ENCODE peak calls at places on chromosomes 6 and 20, in four cellular contexts. D is HCT116, B is pancreas, O is Panc1. P is an unnamed sample.
A peak's percentile ranks its signal among the peaks of the same experiment; 100 is the strongest.

GRCh38 chr6:142377112-142377848 is 75.5 kb downstream of the ADGRG6 start:
- DNase-seq in O (no peak), D (peak; percentile 58), B (no peak), P (no peak)

GRCh38 chr6:157157228-157157627 is 166.1 kb downstream of the TMEM242 start:
- DNase-seq in B (no peak), D (no peak), O (no peak), P (no peak)

GRCh38 chr6:134624781-134625180 is 306.9 kb upstream of the SGK1 start:
- DNase-seq in D (no peak), B (no peak), O (no peak), P (no peak)

GRCh38 chr6:165643015-165643414 is 20.0 kb downstream of the PDE10A start:
- DNase-seq in B (no peak), O (no peak), D (no peak), P (no peak)

GRCh38 chr6:166556336-166556735 is 30.1 kb downstream of the RAMACL start:
- DNase-seq in B (no peak), D (no peak), O (no peak), P (no peak)

GRCh38 chr6:85600713-85601313 is 7.2 kb upstream of the SNX14 start:
- DNase-seq in O (no peak), B (no peak), D (no peak), P (no peak)

GRCh38 chr6:14028631-14029030 is 88.9 kb upstream of the CD83 start:
- DNase-seq in D (no peak), B (no peak), O (no peak), P (no peak)

GRCh38 chr6:33957391-33958207 is 153.8 kb upstream of the MLN start:
- DNase-seq in O (no peak), B (no peak), D (no peak), P (no peak)

GRCh38 chr6:137227872-137228302 is 8.7 kb upstream of the IFNGR1 start:
- DNase-seq in D (no peak), B (no peak), O (no peak), P (no peak)

GRCh38 chr20:14451458-14451857 is 114.0 kb upstream of the FLRT3 start:
- DNase-seq in D (no peak), O (no peak), B (no peak), P (no peak)

GRCh38 chr6:100382031-100382430 is 82.7 kb downstream of the SIM1 start:
- DNase-seq in O (no peak), B (no peak), D (no peak), P (no peak)

GRCh38 chr6:161374971-161375873 is 101.4 kb upstream of the AGPAT4 start:
- DNase-seq in D (no peak), B (peak; percentile 73), O (no peak), P (no peak)

GRCh38 chr6:11604836-11605506 is 67.4 kb downstream of the TMEM170B start:
- DNase-seq in B (no peak), D (no peak), O (no peak), P (no peak)

GRCh38 chr6:168088161-168089106 is 9.4 kb upstream of the FRMD1 start:
- DNase-seq in O (no peak), D (no peak), B (peak; percentile 36), P (peak; percentile 28)

GRCh38 chr6:138468320-138469015 is 30.8 kb downstream of the NHSL1 start:
- DNase-seq in B (no peak), O (no peak), D (peak; percentile 13), P (no peak)

GRCh38 chr6:116616757-116617093 is 446 bp downstream of the RSPH4A start:
- DNase-seq in B (peak; percentile 55), O (no peak), D (no peak), P (no peak)

GRCh38 chr20:35560105-35560511 is 18.2 kb downstream of the ERGIC3 start:
- DNase-seq in O (no peak), B (peak; percentile 66), D (no peak), P (no peak)

GRCh38 chr6:116557863-116558262 is 4.3 kb downstream of the CALHM4 start:
- DNase-seq in O (peak; percentile 51), B (no peak), D (peak; percentile 66), P (no peak)

GRCh38 chr20:20525756-20526155 is 157.9 kb downstream of the INSM1 start:
- DNase-seq in O (no peak), B (no peak), D (no peak), P (no peak)

GRCh38 chr6:134233180-134233579 is 84.7 kb downstream of the SGK1 start:
- DNase-seq in D (no peak), O (no peak), B (no peak), P (no peak)

GRCh38 chr6:1395496-1395895 is 6.1 kb downstream of the FOXF2 start:
- DNase-seq in B (no peak), O (no peak), D (no peak), P (no peak)

GRCh38 chr6:4589295-4589694 is 186.9 kb upstream of the CDYL start:
- DNase-seq in B (no peak), D (no peak), O (no peak), P (no peak)

GRCh38 chr20:60066438-60066823 is 108.2 kb downstream of the CDH26 start:
- DNase-seq in O (no peak), B (no peak), D (no peak), P (no peak)

GRCh38 chr6:132096245-132096644 is 145.1 kb upstream of the CCN2 start:
- DNase-seq in O (no peak), B (no peak), D (no peak), P (no peak)

GRCh38 chr6:116011520-116011919 is 49.2 kb downstream of the FRK start:
- DNase-seq in O (no peak), D (peak; percentile 89), B (no peak), P (no peak)

GRCh38 chr6:160028487-160029275 is 59.8 kb downstream of the IGF2R start:
- DNase-seq in O (no peak), B (no peak), D (no peak), P (peak; percentile 24)

GRCh38 chr6:124958149-124958548 is 4.1 kb upstream of the RNF217 start:
- DNase-seq in D (no peak), B (no peak), O (no peak), P (no peak)

GRCh38 chr6:124955108-124955851 is 7.0 kb upstream of the RNF217 start:
- DNase-seq in O (no peak), D (no peak), B (no peak), P (no peak)

GRCh38 chr6:124953808-124954207 is 8.4 kb upstream of the RNF217 start:
- DNase-seq in B (no peak), O (no peak), D (no peak), P (no peak)

GRCh38 chr6:124958759-124959354 is 3.4 kb upstream of the RNF217 start:
- DNase-seq in O (no peak), D (no peak), B (no peak), P (no peak)

DNA sequence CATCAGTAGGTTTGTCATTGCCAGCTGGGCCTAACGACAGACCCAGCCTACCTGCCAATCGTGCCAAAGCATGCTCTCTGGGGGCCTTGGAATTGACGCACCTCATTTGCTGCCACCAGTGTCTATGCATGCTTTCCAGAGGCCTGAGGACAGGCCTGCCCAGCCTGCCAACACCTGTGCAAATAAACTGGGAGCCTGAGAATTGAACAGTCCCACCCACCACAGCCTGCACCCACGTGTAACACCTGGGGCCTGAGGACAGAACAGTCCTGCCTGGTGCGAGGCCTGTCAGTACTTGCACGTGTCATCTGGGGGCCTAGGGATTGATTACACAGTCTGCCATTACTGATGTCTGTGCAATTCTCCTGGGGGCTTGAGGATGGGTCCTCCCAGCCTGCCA is 6.2 kb upstream of the RNF217 start:
- DNase-seq in O (no peak), D (no peak), B (no peak), P (no peak)
- H3K4me1 ChIP-seq in O (peaks cover 9% of the 10 kb centered on the region), D (peaks cover 8% of the 10 kb centered on the region), B (peaks cover 4% of the 10 kb centered on the region), P (no peaks in the 10 kb centered on the region)

GRCh38 chr6:144340541-144341371 is 55.6 kb downstream of the UTRN start:
- DNase-seq in D (no peak), O (no peak), B (no peak), P (no peak)

GRCh38 chr6:144338474-144338873 is 53.3 kb downstream of the UTRN start:
- DNase-seq in B (no peak), D (no peak), O (no peak), P (no peak)

GRCh38 chr6:144339859-144340452 is 54.8 kb downstream of the UTRN start:
- DNase-seq in B (no peak), O (no peak), D (no peak), P (no peak)

GRCh38 chr6:144336900-144337299 is 51.8 kb downstream of the UTRN start:
- DNase-seq in O (no peak), B (no peak), D (no peak), P (no peak)

DNA sequence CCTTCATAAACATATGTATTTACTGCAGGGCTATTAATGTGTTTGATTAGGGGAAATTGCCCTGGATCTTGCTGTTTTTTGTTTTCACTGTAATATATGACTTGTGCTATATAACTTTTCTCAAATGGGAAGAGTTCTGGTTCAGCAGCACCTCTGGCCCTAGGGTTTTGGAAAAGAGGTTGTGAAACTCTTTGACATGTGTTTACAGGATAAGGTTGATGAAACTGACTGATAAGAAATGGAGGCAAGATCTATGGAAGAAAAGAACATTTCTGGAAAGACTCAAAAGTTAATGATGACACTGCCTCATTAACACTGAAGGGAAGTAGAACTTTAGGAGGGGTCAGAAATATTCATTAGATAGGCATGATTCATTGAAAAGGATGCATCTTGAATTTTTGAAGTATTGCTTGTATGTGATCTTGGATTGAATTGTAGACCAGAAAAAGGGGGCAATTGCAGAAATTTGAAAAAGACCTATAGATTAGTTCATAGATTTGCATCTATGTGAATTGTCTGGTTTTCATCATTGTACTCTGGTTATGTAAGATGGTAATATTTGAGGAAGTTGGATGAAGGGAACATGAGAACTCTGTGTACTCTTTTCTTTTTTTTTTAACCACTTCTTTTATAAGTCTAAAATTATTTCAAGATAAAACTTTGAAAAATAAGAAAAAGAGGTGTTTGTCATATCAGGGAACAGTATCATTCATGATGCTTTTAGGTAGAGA is 54.0 kb downstream of the UTRN start:
- DNase-seq in D (no peak), B (no peak), O (no peak), P (no peak)
- H3K4me1 ChIP-seq in D (peaks cover 22% of the 10 kb centered on the region), B (peaks cover 28% of the 10 kb centered on the region), O (peaks cover 32% of the 10 kb centered on the region), P (peaks cover 57% of the 10 kb centered on the region)

GRCh38 chr20:23129891-23130621 is 43.9 kb upstream of the CD93 start:
- DNase-seq in B (no peak), D (no peak), O (no peak), P (no peak)
- H3K4me1 ChIP-seq in B (no peaks in the 10 kb centered on the region), D (no peaks in the 10 kb centered on the region), O (no peaks in the 10 kb centered on the region), P (no peaks in the 10 kb centered on the region)

GRCh38 chr20:37807491-37807890 is 95.4 kb upstream of the VSTM2L start:
- DNase-seq in D (no peak), O (no peak), B (no peak), P (no peak)
- H3K4me1 ChIP-seq in D (no peaks in the 10 kb centered on the region), O (no peaks in the 10 kb centered on the region), B (no peaks in the 10 kb centered on the region), P (no peaks in the 10 kb centered on the region)

GRCh38 chr20:53902968-53903651 is 167.3 kb downstream of the BCAS1 start:
- DNase-seq in D (no peak), B (no peak), O (no peak), P (no peak)
- H3K4me1 ChIP-seq in D (peaks cover 23% of the 10 kb centered on the region), B (peaks cover 13% of the 10 kb centered on the region), O (peaks cover 60% of the 10 kb centered on the region), P (peaks cover 21% of the 10 kb centered on the region)

DNA sequence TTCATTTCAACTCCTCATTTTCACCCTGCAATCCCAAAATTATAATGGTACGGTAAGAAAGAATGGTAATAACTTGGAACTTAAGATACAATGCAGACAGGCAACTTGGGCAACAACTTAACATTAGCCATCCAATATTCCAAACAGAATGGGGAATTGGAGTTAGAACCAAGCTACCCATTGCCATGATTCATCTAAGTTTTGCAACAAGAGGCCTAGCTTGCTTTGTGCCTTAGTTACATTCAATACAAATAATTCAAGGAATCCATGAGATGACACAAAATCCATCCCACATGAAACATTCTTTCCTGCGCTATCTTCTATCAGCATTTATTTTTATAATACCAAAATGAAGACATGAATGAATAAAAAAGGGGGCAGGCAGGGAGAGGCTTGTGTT is 28.4 kb downstream of the DCDC2 start:
- DNase-seq in B (no peak), D (no peak), O (no peak), P (no peak)
- H3K4me1 ChIP-seq in B (peaks cover 7% of the 10 kb centered on the region), D (no peaks in the 10 kb centered on the region), O (no peaks in the 10 kb centered on the region), P (no peaks in the 10 kb centered on the region)

GRCh38 chr6:6700421-6700820 is 111.9 kb downstream of the LY86 start:
- DNase-seq in O (no peak), B (no peak), D (no peak), P (no peak)
- H3K4me1 ChIP-seq in O (no peaks in the 10 kb centered on the region), B (no peaks in the 10 kb centered on the region), D (peaks cover 9% of the 10 kb centered on the region), P (no peaks in the 10 kb centered on the region)

P was measured in CD8-positive, alpha-beta memory T cell.